ENCODE peak calls at places on chromosomes 12 and 14, in four cellular contexts. Q is naive thymus-derived CD4-positive, alpha-beta T cell; Y is MCF 10A; B is stimulated activated CD8-positive, alpha-beta memory T cell treated with anti-CD3 and anti-CD28 coated beads, Interleukin-2, amount 100 ng/mL, for 1 hour. W is an unnamed sample.

GRCh38 chr12:94074970-94075695 is 73.2 kb upstream of the PLXNC1 start:
- DNase-seq in Y (peak), B (no peak), Q (no peak), W (peak)

GRCh38 chr14:81464253-81465001 is 64.3 kb upstream of the STON2 start:
- DNase-seq in B (peak), Q (peak), Y (peak), W (peak)

GRCh38 chr12:11787921-11788849 is 138.7 kb downstream of the ETV6 start:
- DNase-seq in Y (no peak), B (no peak), Q (peak), W (no peak)

GRCh38 chr12:49121047-49121696 is 10.0 kb downstream of the TUBA1B start:
- DNase-seq in B (no peak), Q (no peak), Y (peak), W (peak)

GRCh38 chr12:120377611-120378010 is 8.6 kb upstream of the MSI1 start:
- DNase-seq in B (no peak), Q (no peak), Y (no peak), W (no peak)

GRCh38 chr14:101082436-101083384 is 179.2 kb upstream of the RTL1 start:
- DNase-seq in Q (no peak), B (no peak), Y (no peak), W (no peak)

GRCh38 chr14:33714527-33715222 is 236.2 kb downstream of the EGLN3 start:
- DNase-seq in B (no peak), Y (no peak), Q (no peak), W (peak)

GRCh38 chr12:14795028-14795448 is 8.2 kb downstream of the WBP11 start:
- DNase-seq in Q (no peak), Y (no peak), B (no peak), W (no peak)

GRCh38 chr12:47377414-47378221 is 297.9 kb upstream of the AMIGO2 start:
- DNase-seq in Y (peak), B (no peak), Q (no peak), W (peak)

GRCh38 chr12:753401-754237 is 1.2 kb downstream of the WNK1 start:
- DNase-seq in Y (peak), B (peak), Q (peak), W (peak)

GRCh38 chr12:132720606-132721005 is 10.0 kb downstream of the PGAM5 start:
- DNase-seq in Q (no peak), Y (no peak), B (no peak), W (no peak)